ENCODE peak calls at places on chromosomes 16 and 17, in ten cellular contexts. One of them, this sample, is unnamed.

GRCh38 chr17:39002991-39003715 is 36.0 kb upstream of the FBXO47 start:
- DNase-seq in BJ: peak; percentile 69
- DNase-seq in upper lobe of right lung: peak; percentile 78
- DNase-seq in Calu3: no peak
- DNase-seq in left ventricle myocardium inferior: peak; percentile 86
- DNase-seq in AG04450: no peak
- DNase-seq in dorsolateral prefrontal cortex: no peak
- DNase-seq in omental fat pad: no peak
- DNase-seq in HCT116: no peak
- DNase-seq in AG09309: peak; percentile 46
- DNase-seq in this sample: peak; percentile 86

GRCh38 chr17:1870592-1870991 is 40.8 kb downstream of the RPA1 start:
- DNase-seq in HCT116: no peak
- DNase-seq in omental fat pad: no peak
- DNase-seq in left ventricle myocardium inferior: no peak
- DNase-seq in AG09309: no peak
- DNase-seq in upper lobe of right lung: no peak
- DNase-seq in AG04450: no peak
- DNase-seq in dorsolateral prefrontal cortex: no peak
- DNase-seq in Calu3: no peak
- DNase-seq in BJ: no peak
- DNase-seq in this sample: no peak

GRCh38 chr16:28491080-28491969 is 549 bp downstream of the CLN3 start:
- DNase-seq in omental fat pad: no peak
- DNase-seq in left ventricle myocardium inferior: peak; percentile 38
- DNase-seq in HCT116: no peak
- DNase-seq in AG09309: no peak
- DNase-seq in BJ: no peak
- DNase-seq in AG04450: no peak
- DNase-seq in Calu3: peak; percentile 45
- DNase-seq in dorsolateral prefrontal cortex: peak; percentile 26
- DNase-seq in upper lobe of right lung: peak; percentile 76
- DNase-seq in this sample: no peak

GRCh38 chr16:14424595-14424994 is 205.5 kb downstream of the PARN start:
- DNase-seq in AG09309: no peak
- DNase-seq in AG04450: no peak
- DNase-seq in upper lobe of right lung: no peak
- DNase-seq in Calu3: no peak
- DNase-seq in left ventricle myocardium inferior: no peak
- DNase-seq in HCT116: no peak
- DNase-seq in BJ: no peak
- DNase-seq in dorsolateral prefrontal cortex: no peak
- DNase-seq in omental fat pad: no peak
- DNase-seq in this sample: no peak

GRCh38 chr16:4859190-4859899 is 12.1 kb downstream of the UBN1 start:
- DNase-seq in BJ: no peak
- DNase-seq in left ventricle myocardium inferior: no peak
- DNase-seq in AG09309: no peak
- DNase-seq in upper lobe of right lung: no peak
- DNase-seq in dorsolateral prefrontal cortex: no peak
- DNase-seq in Calu3: no peak
- DNase-seq in AG04450: no peak
- DNase-seq in HCT116: no peak
- DNase-seq in omental fat pad: no peak
- DNase-seq in this sample: no peak

GRCh38 chr16:56424404-56424765 is 960 bp downstream of the AMFR start:
- DNase-seq in left ventricle myocardium inferior: no peak
- DNase-seq in BJ: no peak
- DNase-seq in upper lobe of right lung: no peak
- DNase-seq in dorsolateral prefrontal cortex: no peak
- DNase-seq in AG04450: no peak
- DNase-seq in Calu3: peak; percentile 13
- DNase-seq in AG09309: no peak
- DNase-seq in HCT116: no peak
- DNase-seq in omental fat pad: no peak
- DNase-seq in this sample: no peak

GRCh38 chr16:27324851-27325301 is 11.1 kb downstream of the IL4R start:
- DNase-seq in BJ: no peak
- DNase-seq in AG04450: no peak
- DNase-seq in omental fat pad: peak; percentile 1
- DNase-seq in HCT116: no peak
- DNase-seq in left ventricle myocardium inferior: no peak
- DNase-seq in Calu3: no peak
- DNase-seq in dorsolateral prefrontal cortex: no peak
- DNase-seq in AG09309: no peak
- DNase-seq in upper lobe of right lung: no peak
- DNase-seq in this sample: no peak

GRCh38 chr17:47057831-47058230 is 78.8 kb upstream of the RPRML start:
- DNase-seq in AG04450: no peak
- DNase-seq in HCT116: no peak
- DNase-seq in upper lobe of right lung: no peak
- DNase-seq in BJ: no peak
- DNase-seq in Calu3: no peak
- DNase-seq in omental fat pad: no peak
- DNase-seq in AG09309: no peak
- DNase-seq in dorsolateral prefrontal cortex: no peak
- DNase-seq in left ventricle myocardium inferior: peak; percentile 26
- DNase-seq in this sample: no peak

DNA sequence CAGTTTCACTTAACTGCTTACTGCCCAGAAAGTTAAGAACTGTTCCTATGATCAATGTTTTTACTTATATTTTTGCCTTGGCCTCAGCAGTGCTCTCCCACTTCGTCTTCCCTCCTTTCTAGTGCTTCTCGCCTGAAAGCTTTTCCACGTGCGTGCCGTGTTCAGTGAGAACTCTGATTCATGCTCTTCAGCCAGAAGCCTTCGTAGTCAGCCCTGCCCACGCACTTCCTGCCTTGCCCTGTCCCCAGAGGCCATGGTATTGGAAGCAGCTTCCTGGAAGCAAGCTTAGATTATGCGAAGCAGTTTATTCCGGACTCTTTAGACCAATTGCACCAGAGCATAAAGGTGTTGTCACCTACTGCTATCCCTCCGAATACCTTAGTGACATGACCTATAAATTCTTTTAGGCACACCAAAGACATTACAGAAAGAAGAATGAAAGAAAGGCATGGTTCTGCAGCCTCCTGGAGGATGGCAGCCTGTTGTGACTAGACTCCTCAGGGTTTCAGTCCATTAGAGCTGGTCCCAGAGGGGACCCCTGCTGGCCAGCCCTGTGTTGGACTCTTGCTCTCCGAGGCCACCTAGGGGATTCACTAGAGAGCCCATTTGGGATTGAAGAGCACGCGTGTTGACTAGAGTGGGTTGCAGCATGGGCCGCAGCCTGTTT is 105.2 kb downstream of the RPTOR start:
- DNase-seq in Calu3: peak; percentile 42
- DNase-seq in left ventricle myocardium inferior: peak; percentile 57
- DNase-seq in omental fat pad: no peak
- DNase-seq in AG09309: peak; percentile 74
- DNase-seq in HCT116: peak; percentile 63
- DNase-seq in AG04450: peak; percentile 45
- DNase-seq in dorsolateral prefrontal cortex: peak; percentile 39
- DNase-seq in BJ: peak; percentile 55
- DNase-seq in upper lobe of right lung: no peak
- DNase-seq in this sample: peak; percentile 74
- TF ChIP-seq CTCF in Calu3: peak; percentile 58
- TF ChIP-seq CTCF in left ventricle myocardium inferior: peak; percentile 64
- TF ChIP-seq CTCF in omental fat pad: no peak
- TF ChIP-seq CTCF in AG09309: peak; percentile 47
- TF ChIP-seq CTCF in HCT116: peak; percentile 100
- TF ChIP-seq CTCF in AG04450: peak; percentile 56
- TF ChIP-seq CTCF in dorsolateral prefrontal cortex: peak; percentile 66
- TF ChIP-seq CTCF in BJ: peak; percentile 46
- TF ChIP-seq CTCF in upper lobe of right lung: peak; percentile 20
- TF ChIP-seq CTCF in this sample: peak; percentile 36

DNA sequence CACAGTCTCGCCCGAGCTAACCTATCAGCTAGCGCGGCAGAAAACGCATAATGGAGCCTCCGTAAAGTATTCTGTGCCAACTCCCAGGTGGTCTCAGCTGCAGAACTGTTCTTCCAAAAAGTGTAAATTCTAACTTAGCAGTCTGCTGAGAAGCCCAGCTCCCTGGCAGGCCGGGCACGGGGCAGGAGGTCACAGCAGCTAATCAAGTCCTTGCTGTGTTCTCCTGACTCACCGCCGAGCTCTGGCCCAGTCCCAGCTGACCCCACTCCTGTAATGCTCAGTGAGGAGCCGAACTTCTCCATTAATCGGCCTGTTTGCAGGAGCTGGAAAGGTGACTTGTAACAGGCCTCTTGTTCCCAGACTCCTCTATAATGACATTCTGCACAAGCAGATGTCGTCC is 193.3 kb downstream of the IRX3 start:
- DNase-seq in HCT116: no peak
- DNase-seq in omental fat pad: no peak
- DNase-seq in dorsolateral prefrontal cortex: no peak
- DNase-seq in AG09309: no peak
- DNase-seq in upper lobe of right lung: no peak
- DNase-seq in BJ: no peak
- DNase-seq in left ventricle myocardium inferior: no peak
- DNase-seq in AG04450: no peak
- DNase-seq in Calu3: no peak
- DNase-seq in this sample: no peak
- TF ChIP-seq CTCF in HCT116: no peak
- TF ChIP-seq CTCF in omental fat pad: no peak
- TF ChIP-seq CTCF in dorsolateral prefrontal cortex: no peak
- TF ChIP-seq CTCF in AG09309: no peak
- TF ChIP-seq CTCF in upper lobe of right lung: no peak
- TF ChIP-seq CTCF in BJ: no peak
- TF ChIP-seq CTCF in left ventricle myocardium inferior: no peak
- TF ChIP-seq CTCF in AG04450: no peak
- TF ChIP-seq CTCF in Calu3: no peak
- TF ChIP-seq CTCF in this sample: no peak

GRCh38 chr17:27751622-27752490 is 48.5 kb downstream of the NOS2 start:
- DNase-seq in Calu3: no peak
- DNase-seq in HCT116: no peak
- DNase-seq in AG04450: no peak
- DNase-seq in omental fat pad: no peak
- DNase-seq in dorsolateral prefrontal cortex: no peak
- DNase-seq in upper lobe of right lung: peak; percentile 51
- DNase-seq in left ventricle myocardium inferior: no peak
- DNase-seq in AG09309: no peak
- DNase-seq in BJ: no peak
- DNase-seq in this sample: no peak

GRCh38 chr17:27751166-27751565 is 49.2 kb downstream of the NOS2 start:
- DNase-seq in HCT116: no peak
- DNase-seq in left ventricle myocardium inferior: no peak
- DNase-seq in omental fat pad: no peak
- DNase-seq in AG04450: no peak
- DNase-seq in AG09309: no peak
- DNase-seq in upper lobe of right lung: peak; percentile 40
- DNase-seq in BJ: no peak
- DNase-seq in Calu3: no peak
- DNase-seq in dorsolateral prefrontal cortex: no peak
- DNase-seq in this sample: no peak

GRCh38 chr17:27748360-27748825 is 51.9 kb downstream of the NOS2 start:
- DNase-seq in AG09309: no peak
- DNase-seq in upper lobe of right lung: no peak
- DNase-seq in HCT116: no peak
- DNase-seq in BJ: no peak
- DNase-seq in dorsolateral prefrontal cortex: no peak
- DNase-seq in left ventricle myocardium inferior: no peak
- DNase-seq in omental fat pad: no peak
- DNase-seq in Calu3: no peak
- DNase-seq in AG04450: no peak
- DNase-seq in this sample: no peak

GRCh38 chr17:27746881-27747280 is 53.4 kb downstream of the NOS2 start:
- DNase-seq in AG09309: no peak
- DNase-seq in AG04450: no peak
- DNase-seq in Calu3: no peak
- DNase-seq in dorsolateral prefrontal cortex: no peak
- DNase-seq in omental fat pad: no peak
- DNase-seq in BJ: no peak
- DNase-seq in upper lobe of right lung: no peak
- DNase-seq in left ventricle myocardium inferior: no peak
- DNase-seq in HCT116: no peak
- DNase-seq in this sample: no peak

DNA sequence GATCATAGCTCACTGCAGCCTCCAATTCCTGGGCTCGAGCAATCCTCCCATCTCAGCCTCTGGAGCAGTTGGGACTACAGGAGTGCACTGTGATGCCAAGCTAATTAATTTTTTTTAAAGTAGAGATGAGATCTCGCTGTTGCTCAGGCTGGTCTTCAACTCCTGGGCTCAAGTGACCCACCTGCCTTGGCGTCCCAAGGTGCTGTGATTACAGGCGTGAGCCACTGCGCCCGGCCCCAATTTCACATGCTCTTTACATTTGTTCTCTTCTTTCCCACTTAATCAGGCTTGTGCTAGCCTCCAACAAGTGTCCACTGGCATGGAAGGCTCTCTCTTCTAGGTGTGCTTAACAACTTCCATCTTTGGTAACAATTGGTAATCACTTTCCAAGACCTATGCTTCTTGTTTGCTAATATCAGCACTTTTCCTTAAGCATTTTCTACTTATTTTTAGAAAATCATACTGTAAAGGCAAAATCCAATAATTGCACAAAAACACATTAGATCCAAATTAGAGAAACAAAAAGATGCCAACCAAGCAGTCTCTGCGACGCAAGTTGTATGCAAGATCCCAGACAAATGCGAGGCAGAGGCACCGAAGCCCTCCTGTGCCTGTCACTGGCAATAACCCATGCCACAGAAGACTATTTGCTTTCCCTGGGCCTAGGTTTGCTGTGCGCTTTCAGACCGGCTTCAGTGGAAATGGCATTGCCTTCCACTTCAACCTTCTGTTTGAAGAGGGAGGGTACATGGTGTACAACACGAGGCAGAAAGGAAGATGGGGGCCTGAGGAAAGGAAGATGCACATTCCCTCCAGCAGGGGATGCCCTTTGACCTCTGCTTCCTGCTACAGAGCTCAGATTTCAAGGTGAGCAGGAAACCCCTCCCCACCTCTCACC is 52.6 kb downstream of the NOS2 start:
- DNase-seq in BJ: no peak
- DNase-seq in AG09309: no peak
- DNase-seq in omental fat pad: no peak
- DNase-seq in HCT116: peak; percentile 23
- DNase-seq in AG04450: no peak
- DNase-seq in left ventricle myocardium inferior: no peak
- DNase-seq in Calu3: no peak
- DNase-seq in dorsolateral prefrontal cortex: no peak
- DNase-seq in upper lobe of right lung: no peak
- DNase-seq in this sample: no peak
- TF ChIP-seq CTCF in BJ: peak; percentile 38
- TF ChIP-seq CTCF in AG09309: peak; percentile 24
- TF ChIP-seq CTCF in omental fat pad: no peak
- TF ChIP-seq CTCF in HCT116: peak; percentile 65
- TF ChIP-seq CTCF in AG04450: peak; percentile 31
- TF ChIP-seq CTCF in left ventricle myocardium inferior: no peak
- TF ChIP-seq CTCF in Calu3: peak; percentile 44
- TF ChIP-seq CTCF in dorsolateral prefrontal cortex: no peak
- TF ChIP-seq CTCF in upper lobe of right lung: peak; percentile 18
- TF ChIP-seq CTCF in this sample: peak; percentile 4

GRCh38 chr17:43353364-43353763 is 45.4 kb upstream of the ARL4D start:
- DNase-seq in dorsolateral prefrontal cortex: no peak
- DNase-seq in HCT116: no peak
- DNase-seq in left ventricle myocardium inferior: no peak
- DNase-seq in Calu3: no peak
- DNase-seq in AG04450: no peak
- DNase-seq in BJ: no peak
- DNase-seq in upper lobe of right lung: no peak
- DNase-seq in AG09309: no peak
- DNase-seq in omental fat pad: no peak
- DNase-seq in this sample: no peak

GRCh38 chr17:43350888-43351361 is 47.9 kb upstream of the ARL4D start:
- DNase-seq in left ventricle myocardium inferior: no peak
- DNase-seq in upper lobe of right lung: no peak
- DNase-seq in HCT116: no peak
- DNase-seq in omental fat pad: no peak
- DNase-seq in AG04450: no peak
- DNase-seq in dorsolateral prefrontal cortex: no peak
- DNase-seq in AG09309: no peak
- DNase-seq in Calu3: no peak
- DNase-seq in BJ: no peak
- DNase-seq in this sample: no peak

GRCh38 chr17:43352579-43352978 is 46.2 kb upstream of the ARL4D start:
- DNase-seq in Calu3: no peak
- DNase-seq in AG04450: no peak
- DNase-seq in left ventricle myocardium inferior: no peak
- DNase-seq in omental fat pad: no peak
- DNase-seq in BJ: no peak
- DNase-seq in dorsolateral prefrontal cortex: no peak
- DNase-seq in AG09309: no peak
- DNase-seq in upper lobe of right lung: no peak
- DNase-seq in HCT116: no peak
- DNase-seq in this sample: no peak

GRCh38 chr17:43351686-43352085 is 47.1 kb upstream of the ARL4D start:
- DNase-seq in dorsolateral prefrontal cortex: no peak
- DNase-seq in AG04450: no peak
- DNase-seq in left ventricle myocardium inferior: no peak
- DNase-seq in AG09309: no peak
- DNase-seq in Calu3: no peak
- DNase-seq in HCT116: no peak
- DNase-seq in BJ: no peak
- DNase-seq in upper lobe of right lung: no peak
- DNase-seq in omental fat pad: no peak
- DNase-seq in this sample: no peak

DNA sequence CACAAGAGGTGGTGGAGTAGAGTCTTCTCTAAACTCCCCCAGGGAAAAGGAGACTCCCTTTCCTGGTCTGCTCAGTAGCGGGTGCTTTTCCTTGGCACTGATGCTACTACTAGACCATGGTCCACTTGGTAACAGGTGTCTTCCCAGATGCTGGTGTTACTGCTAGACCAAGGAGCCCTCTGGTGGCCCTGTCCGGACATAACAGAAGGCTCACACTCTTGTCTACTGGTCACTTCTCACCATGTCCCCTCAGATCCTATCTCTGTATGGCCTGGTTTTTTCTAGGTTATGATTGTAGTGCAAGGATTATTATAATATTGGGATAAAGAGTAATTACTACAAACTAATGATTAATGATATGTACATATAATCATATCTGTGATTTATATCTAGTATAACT is 49.7 kb upstream of the ARL4D start:
- DNase-seq in AG09309: no peak
- DNase-seq in dorsolateral prefrontal cortex: no peak
- DNase-seq in BJ: no peak
- DNase-seq in omental fat pad: no peak
- DNase-seq in left ventricle myocardium inferior: no peak
- DNase-seq in Calu3: no peak
- DNase-seq in upper lobe of right lung: no peak
- DNase-seq in HCT116: no peak
- DNase-seq in AG04450: no peak
- DNase-seq in this sample: no peak
- TF ChIP-seq CTCF in AG09309: no peak
- TF ChIP-seq CTCF in dorsolateral prefrontal cortex: no peak
- TF ChIP-seq CTCF in BJ: no peak
- TF ChIP-seq CTCF in omental fat pad: no peak
- TF ChIP-seq CTCF in left ventricle myocardium inferior: no peak
- TF ChIP-seq CTCF in Calu3: no peak
- TF ChIP-seq CTCF in upper lobe of right lung: no peak
- TF ChIP-seq CTCF in HCT116: peak; percentile 33
- TF ChIP-seq CTCF in AG04450: no peak
- TF ChIP-seq CTCF in this sample: no peak

This sample was measured in AG09319.